ENCODE peak calls at places on chromosomes 6 and 20, in eight cellular contexts. Z is CD8-positive, alpha-beta T cell; E is GM20000; H is ELR; O is RPMI7951; M is SW 1271; W is tibial nerve; L is HCEC 1CT. S is an unnamed sample.

GRCh38 chr6:117503211-117503610 is 20.7 kb downstream of the DCBLD1 start:
- DNase-seq in Z (no peak), E (no peak), H (no peak), O (no peak), M (no peak), W (no peak), L (no peak), S (peak)

GRCh38 chr20:44576297-44576696 is 6.1 kb upstream of the PKIG start:
- DNase-seq in Z (no peak), E (peak), H (peak), O (peak), M (peak), W (no peak), L (peak), S (peak)

GRCh38 chr6:26422329-26422728 is 18.0 kb upstream of the BTN3A3 start:
- DNase-seq in Z (no peak), E (no peak), H (no peak), O (no peak), M (no peak), W (no peak), L (no peak), S (no peak)

GRCh38 chr6:51025082-51025777 is 206.6 kb downstream of the TFAP2B start:
- DNase-seq in Z (no peak), E (no peak), H (peak), O (peak), M (no peak), W (no peak), L (peak), S (peak)

GRCh38 chr6:142530566-142530965 is 228.8 kb downstream of the ADGRG6 start:
- DNase-seq in Z (no peak), E (no peak), H (peak), O (no peak), M (no peak), W (no peak), L (no peak), S (no peak)

GRCh38 chr20:22824077-22824476 is 211.0 kb upstream of the SSTR4 start:
- DNase-seq in Z (no peak), E (no peak), H (no peak), O (no peak), M (no peak), W (no peak), L (no peak), S (no peak)

GRCh38 chr20:13342469-13343242 is 121.6 kb downstream of the ISM1 start:
- DNase-seq in Z (no peak), E (no peak), H (no peak), O (no peak), M (no peak), W (no peak), L (no peak), S (no peak)

GRCh38 chr6:169857343-169858292 is 106.2 kb downstream of the ERMARD start:
- DNase-seq in Z (no peak), E (no peak), H (no peak), O (no peak), M (no peak), W (no peak), L (no peak), S (no peak)

GRCh38 chr6:166461821-166462460 is 79.2 kb upstream of the MPC1 start:
- DNase-seq in Z (no peak), E (no peak), H (no peak), O (no peak), M (no peak), W (no peak), L (no peak), S (no peak)

GRCh38 chr6:112881027-112881426 is 533.9 kb downstream of the RFPL4B start:
- DNase-seq in Z (no peak), E (no peak), H (peak), O (peak), M (peak), W (no peak), L (peak), S (no peak)

GRCh38 chr20:1185781-1186334 is 1.1 kb upstream of the TMEM74B start:
- DNase-seq in Z (peak), E (peak), H (peak), O (peak), M (peak), W (no peak), L (peak), S (peak)

GRCh38 chr20:51357543-51357942 is 185.0 kb downstream of the NFATC2 start:
- DNase-seq in Z (no peak), E (no peak), H (no peak), O (no peak), M (no peak), W (no peak), L (no peak), S (no peak)

GRCh38 chr6:105321207-105321606 is 81.7 kb downstream of the PREP start:
- DNase-seq in Z (no peak), E (no peak), H (no peak), O (no peak), M (no peak), W (no peak), L (no peak), S (no peak)

GRCh38 chr6:52049252-52050050 is 38.0 kb downstream of the PKHD1 start:
- DNase-seq in Z (no peak), E (peak), H (peak), O (peak), M (peak), W (no peak), L (peak), S (peak)

GRCh38 chr6:154510144-154510905 is at the start of gene CNKSR3:
- DNase-seq in Z (no peak), E (peak), H (peak), O (peak), M (peak), W (peak), L (peak), S (peak)

GRCh38 chr6:16803294-16804006 is 42.2 kb upstream of the ATXN1 start:
- DNase-seq in Z (no peak), E (no peak), H (no peak), O (no peak), M (no peak), W (no peak), L (no peak), S (no peak)

GRCh38 chr6:170279977-170280688 is 10.7 kb downstream of the DLL1 start:
- DNase-seq in Z (peak), E (peak), H (peak), O (no peak), M (no peak), W (no peak), L (no peak), S (peak)

GRCh38 chr6:129032602-129033001 is 149.7 kb downstream of the LAMA2 start:
- DNase-seq in Z (no peak), E (no peak), H (no peak), O (no peak), M (no peak), W (peak), L (peak), S (no peak)

GRCh38 chr6:12385316-12385715 is 95.2 kb downstream of the EDN1 start:
- DNase-seq in Z (no peak), E (no peak), H (no peak), O (no peak), M (no peak), W (no peak), L (no peak), S (no peak)

GRCh38 chr20:12605751-12606150 is 403.0 kb upstream of the SPTLC3 start:
- DNase-seq in Z (no peak), E (no peak), H (no peak), O (no peak), M (no peak), W (no peak), L (no peak), S (no peak)

GRCh38 chr6:105452924-105453756 is 50.3 kb upstream of the PREP start:
- DNase-seq in Z (peak), E (peak), H (no peak), O (peak), M (no peak), W (no peak), L (no peak), S (no peak)

GRCh38 chr20:17898548-17898994 is 70.0 kb downstream of the SNX5 start:
- DNase-seq in Z (peak), E (peak), H (peak), O (peak), M (peak), W (peak), L (peak), S (peak)

GRCh38 chr20:62011938-62012534 is 53.6 kb downstream of the TAF4 start:
- DNase-seq in Z (no peak), E (no peak), H (no peak), O (no peak), M (no peak), W (no peak), L (no peak), S (no peak)

GRCh38 chr6:33935439-33936080 is 131.8 kb upstream of the MLN start:
- DNase-seq in Z (no peak), E (no peak), H (no peak), O (no peak), M (no peak), W (no peak), L (no peak), S (no peak)

GRCh38 chr6:101429291-101429690 is 35.8 kb downstream of the GRIK2 start:
- DNase-seq in Z (no peak), E (no peak), H (no peak), O (no peak), M (no peak), W (no peak), L (peak), S (peak)

GRCh38 chr6:41645007-41645618 is 6.8 kb downstream of the MDFI start:
- DNase-seq in Z (no peak), E (no peak), H (no peak), O (no peak), M (no peak), W (no peak), L (no peak), S (no peak)